ENCODE peak calls at places on chromosomes 2 and 18, in six cellular contexts. One of them, this sample, is unnamed.

GRCh38 chr2:12915792-12916191 is 199.1 kb downstream of the TRIB2 start:
- DNase-seq in endothelial cell: no peak
- DNase-seq in fibroblast of pulmonary artery: peak; percentile 33
- DNase-seq in posterior cingulate gyrus: no peak
- DNase-seq in NCI-H774: no peak
- DNase-seq in ovary: no peak
- DNase-seq in this sample: peak; percentile 41

GRCh38 chr18:25921677-25922421 is 168.6 kb downstream of the SS18 start:
- DNase-seq in endothelial cell: peak; percentile 62
- DNase-seq in fibroblast of pulmonary artery: peak; percentile 36
- DNase-seq in posterior cingulate gyrus: no peak
- DNase-seq in NCI-H774: peak; percentile 5
- DNase-seq in ovary: no peak
- DNase-seq in this sample: peak; percentile 38

GRCh38 chr2:39008663-39009062 is 112.2 kb downstream of the SOS1 start:
- DNase-seq in endothelial cell: no peak
- DNase-seq in fibroblast of pulmonary artery: peak; percentile 59
- DNase-seq in posterior cingulate gyrus: no peak
- DNase-seq in NCI-H774: no peak
- DNase-seq in ovary: no peak
- DNase-seq in this sample: peak; percentile 70

GRCh38 chr2:198316852-198317395 is 512.5 kb downstream of the PLCL1 start:
- DNase-seq in endothelial cell: no peak
- DNase-seq in fibroblast of pulmonary artery: no peak
- DNase-seq in posterior cingulate gyrus: no peak
- DNase-seq in NCI-H774: no peak
- DNase-seq in ovary: no peak
- DNase-seq in this sample: no peak

GRCh38 chr2:148244593-148245292 is 223.9 kb downstream of the MBD5 start:
- DNase-seq in endothelial cell: no peak
- DNase-seq in fibroblast of pulmonary artery: peak; percentile 79
- DNase-seq in posterior cingulate gyrus: no peak
- DNase-seq in NCI-H774: peak; percentile 49
- DNase-seq in ovary: no peak
- DNase-seq in this sample: peak; percentile 79

GRCh38 chr2:64770137-64770780 is 116.5 kb upstream of the SERTAD2 start:
- DNase-seq in endothelial cell: no peak
- DNase-seq in fibroblast of pulmonary artery: no peak
- DNase-seq in posterior cingulate gyrus: no peak
- DNase-seq in NCI-H774: no peak
- DNase-seq in ovary: no peak
- DNase-seq in this sample: peak; percentile 58

GRCh38 chr2:164302786-164303185 is 318.5 kb downstream of the GRB14 start:
- DNase-seq in endothelial cell: no peak
- DNase-seq in fibroblast of pulmonary artery: no peak
- DNase-seq in posterior cingulate gyrus: no peak
- DNase-seq in NCI-H774: no peak
- DNase-seq in ovary: no peak
- DNase-seq in this sample: no peak

GRCh38 chr2:6845312-6845711 is 20.4 kb downstream of the CMPK2 start:
- DNase-seq in endothelial cell: no peak
- DNase-seq in fibroblast of pulmonary artery: peak; percentile 31
- DNase-seq in posterior cingulate gyrus: no peak
- DNase-seq in NCI-H774: no peak
- DNase-seq in ovary: no peak
- DNase-seq in this sample: peak; percentile 27

GRCh38 chr2:40403233-40403841 is 48.6 kb downstream of the SLC8A1 start:
- DNase-seq in endothelial cell: no peak
- DNase-seq in fibroblast of pulmonary artery: peak; percentile 90
- DNase-seq in posterior cingulate gyrus: no peak
- DNase-seq in NCI-H774: no peak
- DNase-seq in ovary: no peak
- DNase-seq in this sample: peak; percentile 95

GRCh38 chr2:51085679-51086078 is 53.7 kb upstream of the NRXN1 start:
- DNase-seq in endothelial cell: no peak
- DNase-seq in fibroblast of pulmonary artery: no peak
- DNase-seq in posterior cingulate gyrus: no peak
- DNase-seq in NCI-H774: peak; percentile 10
- DNase-seq in ovary: no peak
- DNase-seq in this sample: no peak

GRCh38 chr2:30030361-30030760 is 109.0 kb upstream of the ALK start:
- DNase-seq in endothelial cell: no peak
- DNase-seq in fibroblast of pulmonary artery: no peak
- DNase-seq in posterior cingulate gyrus: no peak
- DNase-seq in NCI-H774: no peak
- DNase-seq in ovary: no peak
- DNase-seq in this sample: no peak

GRCh38 chr18:48951448-48952286 is 902 bp upstream of the SMAD7 start:
- DNase-seq in endothelial cell: peak; percentile 70
- DNase-seq in fibroblast of pulmonary artery: peak; percentile 92
- DNase-seq in posterior cingulate gyrus: peak; percentile 80
- DNase-seq in NCI-H774: peak; percentile 90
- DNase-seq in ovary: peak; percentile 89
- DNase-seq in this sample: peak; percentile 88

GRCh38 chr2:212711851-212712250 is 173.2 kb upstream of the ERBB4 start:
- DNase-seq in endothelial cell: no peak
- DNase-seq in fibroblast of pulmonary artery: peak; percentile 12
- DNase-seq in posterior cingulate gyrus: no peak
- DNase-seq in NCI-H774: no peak
- DNase-seq in ovary: no peak
- DNase-seq in this sample: peak; percentile 87

GRCh38 chr2:15752552-15753232 is 161.0 kb downstream of the DDX1 start:
- DNase-seq in endothelial cell: no peak
- DNase-seq in fibroblast of pulmonary artery: no peak
- DNase-seq in posterior cingulate gyrus: no peak
- DNase-seq in NCI-H774: no peak
- DNase-seq in ovary: no peak
- DNase-seq in this sample: no peak

GRCh38 chr2:189421644-189422043 is 19.6 kb upstream of the WDR75 start:
- DNase-seq in endothelial cell: no peak
- DNase-seq in fibroblast of pulmonary artery: peak; percentile 84
- DNase-seq in posterior cingulate gyrus: no peak
- DNase-seq in NCI-H774: no peak
- DNase-seq in ovary: no peak
- DNase-seq in this sample: peak; percentile 85

GRCh38 chr2:235095569-235095968 is 143.8 kb downstream of the SH3BP4 start:
- DNase-seq in endothelial cell: no peak
- DNase-seq in fibroblast of pulmonary artery: peak; percentile 10
- DNase-seq in posterior cingulate gyrus: no peak
- DNase-seq in NCI-H774: no peak
- DNase-seq in ovary: no peak
- DNase-seq in this sample: peak; percentile 14

GRCh38 chr2:2739231-2739795 is 408.2 kb upstream of the MYT1L start:
- DNase-seq in endothelial cell: no peak
- DNase-seq in fibroblast of pulmonary artery: no peak
- DNase-seq in posterior cingulate gyrus: no peak
- DNase-seq in NCI-H774: no peak
- DNase-seq in ovary: no peak
- DNase-seq in this sample: no peak

GRCh38 chr2:224894356-224894755 is 147.9 kb downstream of the DOCK10 start:
- DNase-seq in endothelial cell: no peak
- DNase-seq in fibroblast of pulmonary artery: no peak
- DNase-seq in posterior cingulate gyrus: no peak
- DNase-seq in NCI-H774: no peak
- DNase-seq in ovary: no peak
- DNase-seq in this sample: no peak

GRCh38 chr2:234032301-234032856 is 18.1 kb upstream of the SPP2 start:
- DNase-seq in endothelial cell: no peak
- DNase-seq in fibroblast of pulmonary artery: peak; percentile 56
- DNase-seq in posterior cingulate gyrus: no peak
- DNase-seq in NCI-H774: no peak
- DNase-seq in ovary: no peak
- DNase-seq in this sample: peak; percentile 75

GRCh38 chr2:129936334-129936934 is 43.0 kb upstream of the RAB6C start:
- DNase-seq in endothelial cell: peak; percentile 64
- DNase-seq in fibroblast of pulmonary artery: no peak
- DNase-seq in posterior cingulate gyrus: no peak
- DNase-seq in NCI-H774: no peak
- DNase-seq in ovary: peak; percentile 27
- DNase-seq in this sample: no peak

GRCh38 chr2:19124135-19124534 is 234.3 kb downstream of the OSR1 start:
- DNase-seq in endothelial cell: no peak
- DNase-seq in fibroblast of pulmonary artery: peak; percentile 61
- DNase-seq in posterior cingulate gyrus: no peak
- DNase-seq in NCI-H774: no peak
- DNase-seq in ovary: no peak
- DNase-seq in this sample: peak; percentile 93

GRCh38 chr18:3451989-3452749 is 2.2 kb downstream of the TGIF1 start:
- DNase-seq in endothelial cell: peak; percentile 41
- DNase-seq in fibroblast of pulmonary artery: peak; percentile 81
- DNase-seq in posterior cingulate gyrus: no peak
- DNase-seq in NCI-H774: no peak
- DNase-seq in ovary: peak; percentile 64
- DNase-seq in this sample: peak; percentile 77

GRCh38 chr2:39494784-39495251 is 57.7 kb upstream of the MAP4K3 start:
- DNase-seq in endothelial cell: no peak
- DNase-seq in fibroblast of pulmonary artery: peak; percentile 97
- DNase-seq in posterior cingulate gyrus: peak; percentile 33
- DNase-seq in NCI-H774: no peak
- DNase-seq in ovary: no peak
- DNase-seq in this sample: peak; percentile 99